ENCODE peak calls at places on chromosomes 7 and 10, in nine cellular contexts. R is epithelial cell of esophagus, W is astrocyte, X is nephron progenitor cell, T is foreskin fibroblast, L is HCT116, A is brain microvascular endothelial cell, F is cardiac muscle cell, Y is HFF-Myc. D is an unnamed sample.

GRCh38 chr7:88229302-88229870 is 9.5 kb upstream of the SRI start:
- DNase-seq in R (no peak), W (no peak), X (no peak), T (no peak), L (no peak), A (no peak), F (no peak), Y (no peak), D (no peak)

GRCh38 chr7:80584778-80585177 is 53.7 kb upstream of the CD36 start:
- DNase-seq in R (peak; percentile 86), W (peak; percentile 18), X (no peak), T (peak; percentile 75), L (no peak), A (peak; percentile 20), F (peak; percentile 26), Y (no peak), D (peak; percentile 83)

GRCh38 chr7:99976626-99977025 is 795 bp upstream of the AZGP1 start:
- DNase-seq in R (no peak), W (no peak), X (no peak), T (no peak), L (no peak), A (no peak), F (no peak), Y (no peak), D (peak; percentile 10)

GRCh38 chr10:10644317-10645111 is 373.2 kb upstream of the CELF2 start:
- DNase-seq in R (peak; percentile 68), W (peak; percentile 32), X (no peak), T (peak; percentile 63), L (no peak), A (peak; percentile 68), F (no peak), Y (no peak), D (peak; percentile 28)

GRCh38 chr10:33126118-33126517 is 168.1 kb upstream of the ITGB1 start:
- DNase-seq in R (peak; percentile 95), W (peak; percentile 64), X (no peak), T (no peak), L (no peak), A (peak; percentile 56), F (no peak), Y (no peak), D (peak; percentile 31)

GRCh38 chr10:103431902-103432301 is 20.3 kb downstream of the CALHM2 start:
- DNase-seq in R (no peak), W (no peak), X (no peak), T (no peak), L (no peak), A (no peak), F (no peak), Y (no peak), D (no peak)

GRCh38 chr7:17301491-17302101 is 3.1 kb downstream of the AHR start:
- DNase-seq in R (peak; percentile 60), W (no peak), X (peak; percentile 40), T (no peak), L (no peak), A (peak; percentile 60), F (peak; percentile 64), Y (no peak), D (peak; percentile 63)

GRCh38 chr7:27030393-27031001 is 65.3 kb downstream of the HOXA1 start:
- DNase-seq in R (no peak), W (no peak), X (no peak), T (no peak), L (no peak), A (no peak), F (no peak), Y (no peak), D (no peak)

GRCh38 chr10:76649723-76650127 is 987.9 kb downstream of the KCNMA1 start:
- DNase-seq in R (peak; percentile 55), W (peak; percentile 64), X (no peak), T (peak; percentile 80), L (no peak), A (peak; percentile 46), F (no peak), Y (peak; percentile 82), D (peak; percentile 55)

GRCh38 chr10:4828005-4828404 is 2.0 kb downstream of the AKR1E2 start:
- DNase-seq in R (no peak), W (no peak), X (no peak), T (no peak), L (no peak), A (no peak), F (no peak), Y (no peak), D (no peak)

GRCh38 chr7:105350906-105351305 is 37.8 kb downstream of the SRPK2 start:
- DNase-seq in R (no peak), W (no peak), X (no peak), T (no peak), L (no peak), A (no peak), F (no peak), Y (no peak), D (no peak)

GRCh38 chr7:2610466-2610865 is 21.3 kb upstream of the TTYH3 start:
- DNase-seq in R (no peak), W (no peak), X (no peak), T (no peak), L (no peak), A (no peak), F (no peak), Y (no peak), D (no peak)

GRCh38 chr7:2610898-2611297 is 20.9 kb upstream of the TTYH3 start:
- DNase-seq in R (no peak), W (no peak), X (no peak), T (no peak), L (no peak), A (no peak), F (no peak), Y (no peak), D (no peak)

GRCh38 chr7:2607122-2607912 is 24.5 kb upstream of the TTYH3 start:
- DNase-seq in R (no peak), W (no peak), X (no peak), T (no peak), L (no peak), A (no peak), F (no peak), Y (no peak), D (no peak)

GRCh38 chr7:2607913-2608899 is 23.6 kb upstream of the TTYH3 start:
- DNase-seq in R (no peak), W (no peak), X (no peak), T (no peak), L (no peak), A (no peak), F (no peak), Y (no peak), D (no peak)

GRCh38 chr7:2609001-2609411 is 22.8 kb upstream of the TTYH3 start:
- DNase-seq in R (peak; percentile 34), W (no peak), X (no peak), T (no peak), L (peak; percentile 16), A (no peak), F (peak; percentile 56), Y (no peak), D (peak; percentile 38)
- TF ChIP-seq CTCF in R (peak; percentile 29), W (peak; percentile 28), X (peak; percentile 17), T (peak; percentile 32), L (peak; percentile 50), A (peak; percentile 78), F (peak; percentile 44), Y (peak; percentile 44), D (no peak)

GRCh38 chr7:150420987-150421674 is 29.3 kb upstream of the GIMAP8 start:
- DNase-seq in R (peak; percentile 73), W (peak; percentile 40), X (peak; percentile 87), T (peak; percentile 70), L (peak; percentile 77), A (peak; percentile 72), F (peak; percentile 83), Y (peak; percentile 66), D (peak; percentile 83)

GRCh38 chr7:150415161-150416160 is 35.0 kb upstream of the GIMAP8 start:
- DNase-seq in R (no peak), W (no peak), X (no peak), T (no peak), L (no peak), A (no peak), F (no peak), Y (no peak), D (no peak)

GRCh38 chr7:150417239-150417638 is 33.2 kb upstream of the GIMAP8 start:
- DNase-seq in R (no peak), W (no peak), X (no peak), T (no peak), L (no peak), A (no peak), F (no peak), Y (no peak), D (no peak)

GRCh38 chr7:150420242-150420641 is 30.2 kb upstream of the GIMAP8 start:
- DNase-seq in R (no peak), W (no peak), X (no peak), T (no peak), L (no peak), A (no peak), F (no peak), Y (no peak), D (no peak)

DNA sequence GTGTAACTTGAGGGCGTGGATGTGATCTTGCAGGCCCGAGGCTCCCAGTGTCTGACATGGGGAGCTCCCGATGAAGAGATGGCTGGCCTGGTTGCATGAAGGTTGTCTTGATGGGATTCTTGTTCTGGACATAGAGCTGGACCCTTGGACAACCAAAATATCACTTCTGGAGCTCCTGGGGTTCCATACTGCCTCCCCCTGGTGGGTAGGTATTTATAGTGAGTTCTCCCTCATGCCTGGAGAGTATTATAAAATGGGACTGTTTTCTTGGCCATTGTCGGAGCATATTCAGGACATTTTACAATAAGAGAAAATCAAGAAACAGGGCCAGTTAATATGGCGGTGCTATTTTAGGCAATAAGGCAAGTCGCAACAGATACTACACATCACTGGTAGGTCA is 32.6 kb upstream of the GIMAP8 start:
- DNase-seq in R (no peak), W (no peak), X (no peak), T (no peak), L (no peak), A (no peak), F (no peak), Y (no peak), D (no peak)
- TF ChIP-seq CTCF in R (no peak), W (no peak), X (no peak), T (no peak), L (peak; percentile 51), A (peak; percentile 11), F (no peak), Y (no peak), D (no peak)

GRCh38 chr7:47088329-47089067 is 493.4 kb downstream of the TNS3 start:
- DNase-seq in R (peak; percentile 48), W (peak; percentile 34), X (peak; percentile 69), T (peak; percentile 59), L (peak; percentile 34), A (peak; percentile 63), F (peak; percentile 86), Y (no peak), D (peak; percentile 64)
- TF ChIP-seq CTCF in R (peak; percentile 81), W (peak; percentile 84), X (peak; percentile 86), T (peak; percentile 72), L (peak; percentile 89), A (peak; percentile 83), F (peak; percentile 78), Y (peak; percentile 65), D (peak; percentile 87)

DNA sequence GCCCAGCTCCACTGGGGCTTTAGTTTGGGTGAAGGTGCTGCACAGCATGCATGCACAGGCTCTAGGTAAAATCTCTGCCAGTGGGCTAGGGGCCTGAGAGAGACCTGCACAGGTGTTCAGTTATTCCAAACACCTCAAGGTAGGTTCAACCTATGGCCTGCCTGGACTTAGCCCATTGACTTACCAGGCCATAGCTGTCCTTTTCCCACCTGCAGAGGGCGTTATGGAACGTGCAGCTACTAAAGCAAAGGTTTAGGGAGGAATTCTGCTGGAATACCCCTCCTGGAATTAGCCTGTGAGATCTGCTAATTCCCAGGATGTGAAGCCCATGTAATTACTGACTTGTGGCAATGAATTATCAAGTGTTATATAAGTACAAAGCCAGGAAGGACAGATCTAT is 3.6 kb downstream of the VWC2 start:
- DNase-seq in R (peak; percentile 21), W (no peak), X (peak; percentile 40), T (no peak), L (no peak), A (no peak), F (peak; percentile 66), Y (no peak), D (peak; percentile 20)
- TF ChIP-seq CTCF in R (peak; percentile 35), W (no peak), X (peak; percentile 37), T (no peak), L (peak; percentile 12), A (peak; percentile 14), F (no peak), Y (no peak), D (no peak)

D was measured in MCF 10A.